ENCODE peak calls at places on chromosomes 11 and 22, in five cellular contexts. U is heart left ventricle; A is effector memory CD4-positive, alpha-beta T cell; D is upper lobe of right lung; L is spleen. W is an unnamed sample.

GRCh38 chr22:19111140-19111539 is 11.1 kb downstream of the DGCR2 start:
- DNase-seq in U (no peak), A (no peak), D (peak), L (no peak), W (no peak)

GRCh38 chr11:1732421-1733008 is 17.9 kb downstream of the IFITM10 start:
- DNase-seq in U (no peak), A (no peak), D (no peak), L (peak), W (no peak)

GRCh38 chr11:121198491-121198890 is 94.1 kb upstream of the SC5D start:
- DNase-seq in U (no peak), A (no peak), D (no peak), L (no peak), W (no peak)

GRCh38 chr11:11468919-11469318 is 115.9 kb upstream of the CSNK2A3 start:
- DNase-seq in U (no peak), A (no peak), D (no peak), L (no peak), W (no peak)

GRCh38 chr11:117946196-117946841 is 17.1 kb upstream of the TMPRSS13 start:
- DNase-seq in U (no peak), A (no peak), D (no peak), L (no peak), W (no peak)

GRCh38 chr11:72422414-72422813 is 11.9 kb downstream of the CLPB start:
- DNase-seq in U (no peak), A (no peak), D (no peak), L (no peak), W (no peak)

GRCh38 chr11:13023423-13023822 is 14.3 kb downstream of the RASSF10 start:
- DNase-seq in U (no peak), A (no peak), D (no peak), L (no peak), W (no peak)

GRCh38 chr11:132855516-132855915 is 676.8 kb downstream of the OPCML start:
- DNase-seq in U (no peak), A (no peak), D (no peak), L (no peak), W (no peak)

GRCh38 chr22:20239063-20239950 is 28.8 kb downstream of the RTN4R start:
- DNase-seq in U (peak), A (no peak), D (no peak), L (peak), W (no peak)

GRCh38 chr22:21447694-21448402 is 19.3 kb upstream of the TMEM191C start:
- DNase-seq in U (peak), A (no peak), D (peak), L (peak), W (peak)

GRCh38 chr22:33337524-33337923 is 279.3 kb upstream of the SYN3 start:
- DNase-seq in U (no peak), A (no peak), D (no peak), L (no peak), W (peak)

GRCh38 chr22:38727530-38728451 is 22.0 kb downstream of the GTPBP1 start:
- DNase-seq in U (peak), A (no peak), D (no peak), L (peak), W (no peak)

GRCh38 chr11:110728476-110728875 is 16.2 kb upstream of the ARHGAP20 start:
- DNase-seq in U (no peak), A (no peak), D (no peak), L (no peak), W (no peak)

GRCh38 chr11:109853156-109853776 is 239.9 kb upstream of the ZC3H12C start:
- DNase-seq in U (no peak), A (no peak), D (no peak), L (no peak), W (no peak)

GRCh38 chr22:43897751-43898261 is 6.0 kb upstream of the PNPLA5 start:
- DNase-seq in U (no peak), A (no peak), D (no peak), L (no peak), W (no peak)

GRCh38 chr11:68806931-68807844 is 34.5 kb downstream of the CPT1A start:
- DNase-seq in U (no peak), A (no peak), D (no peak), L (no peak), W (no peak)

GRCh38 chr22:23035557-23036277 is 34.6 kb upstream of the GNAZ start:
- DNase-seq in U (no peak), A (no peak), D (no peak), L (peak), W (no peak)

GRCh38 chr11:2507945-2508749 is 63.3 kb downstream of the KCNQ1 start:
- DNase-seq in U (peak), A (no peak), D (no peak), L (peak), W (no peak)

GRCh38 chr11:44051171-44051570 is 3.4 kb downstream of the ACCSL start:
- DNase-seq in U (no peak), A (no peak), D (no peak), L (no peak), W (no peak)

GRCh38 chr11:95831198-95831883 is 41.0 kb downstream of the CEP57 start:
- DNase-seq in U (no peak), A (no peak), D (no peak), L (no peak), W (no peak)

GRCh38 chr11:2178906-2179494 is 7.4 kb upstream of the TH start:
- DNase-seq in U (no peak), A (no peak), D (no peak), L (no peak), W (no peak)

GRCh38 chr22:32801436-32802290 is at the start of gene TIMP3:
- DNase-seq in U (peak), A (no peak), D (peak), L (peak), W (peak)

GRCh38 chr22:22684605-22685561 is 40.5 kb downstream of the GGTLC2 start:
- DNase-seq in U (no peak), A (no peak), D (no peak), L (peak), W (no peak)

GRCh38 chr11:1073261-1073724 is 1.4 kb upstream of the MUC2 start:
- DNase-seq in U (peak), A (no peak), D (peak), L (peak), W (peak)

GRCh38 chr11:72114570-72114969 is 2.1 kb upstream of the ANAPC15 start:
- DNase-seq in U (no peak), A (no peak), D (no peak), L (no peak), W (no peak)

GRCh38 chr22:30436196-30436595 is 10.6 kb downstream of the MTFP1 start:
- DNase-seq in U (no peak), A (no peak), D (no peak), L (no peak), W (no peak)

GRCh38 chr11:44793350-44794090 is 66.8 kb downstream of the TSPAN18 start:
- DNase-seq in U (peak), A (no peak), D (peak), L (peak), W (no peak)

GRCh38 chr11:130737866-130738431 is 178.3 kb downstream of the SNX19 start:
- DNase-seq in U (peak), A (no peak), D (no peak), L (peak), W (no peak)

GRCh38 chr22:38257170-38257569 is 15.6 kb downstream of the TMEM184B start:
- DNase-seq in U (no peak), A (no peak), D (no peak), L (no peak), W (no peak)

GRCh38 chr11:1770528-1770927 is 6.8 kb upstream of the CTSD start:
- DNase-seq in U (no peak), A (no peak), D (no peak), L (peak), W (no peak)

GRCh38 chr11:101126551-101127347 is 2.9 kb downstream of the PGR start:
- DNase-seq in U (peak), A (no peak), D (no peak), L (no peak), W (no peak)

GRCh38 chr11:60633645-60634044 is 65.8 kb upstream of the MS4A8 start:
- DNase-seq in U (no peak), A (no peak), D (no peak), L (no peak), W (no peak)

DNA sequence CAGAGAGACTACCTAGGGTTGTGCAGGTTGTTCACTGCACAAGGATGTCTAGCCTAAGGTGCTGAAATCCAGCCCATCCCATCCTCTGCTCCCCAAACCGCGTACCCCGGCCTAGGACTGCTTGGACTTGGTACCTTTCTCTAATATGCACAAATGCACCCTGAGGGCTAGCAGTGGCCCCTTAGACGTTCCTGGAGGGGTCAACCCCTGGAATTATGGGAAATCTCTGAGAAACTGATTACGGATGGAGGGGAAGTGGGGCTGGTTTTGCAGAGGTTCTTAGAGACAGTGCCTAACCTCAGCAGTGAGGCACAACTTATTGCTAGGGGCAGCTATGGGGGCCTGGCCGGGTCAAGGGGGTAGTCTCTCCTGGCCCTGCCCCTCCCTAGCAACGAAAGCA is 2.5 kb downstream of the C11orf68 start:
- DNase-seq in U (no peak), A (no peak), D (no peak), L (no peak), W (no peak)
- H3K4me3 ChIP-seq in U (no peak), A (no peak), D (no peak), L (no peak), W (no peak)

GRCh38 chr11:32225491-32226285 is 134.8 kb downstream of the RCN1 start:
- DNase-seq in U (no peak), A (no peak), D (no peak), L (no peak), W (no peak)
- H3K4me3 ChIP-seq in U (no peak), A (no peak), D (no peak), L (no peak), W (no peak)

GRCh38 chr11:111918390-111919256 is at the start of gene C11orf52:
- DNase-seq in U (no peak), A (no peak), D (peak), L (no peak), W (peak)
- H3K4me3 ChIP-seq in U (no peak), A (no peak), D (peak), L (no peak), W (peak)

GRCh38 chr11:119341222-119342022 is 739 bp upstream of the C1QTNF5 start:
- DNase-seq in U (no peak), A (no peak), D (no peak), L (peak), W (peak)
- H3K4me3 ChIP-seq in U (peak), A (no peak), D (peak), L (no peak), W (peak)

GRCh38 chr11:77081976-77082836 is 15.4 kb downstream of the CAPN5 start:
- DNase-seq in U (peak), A (no peak), D (peak), L (peak), W (peak)
- H3K4me3 ChIP-seq in U (no peak), A (no peak), D (no peak), L (no peak), W (no peak)

DNA sequence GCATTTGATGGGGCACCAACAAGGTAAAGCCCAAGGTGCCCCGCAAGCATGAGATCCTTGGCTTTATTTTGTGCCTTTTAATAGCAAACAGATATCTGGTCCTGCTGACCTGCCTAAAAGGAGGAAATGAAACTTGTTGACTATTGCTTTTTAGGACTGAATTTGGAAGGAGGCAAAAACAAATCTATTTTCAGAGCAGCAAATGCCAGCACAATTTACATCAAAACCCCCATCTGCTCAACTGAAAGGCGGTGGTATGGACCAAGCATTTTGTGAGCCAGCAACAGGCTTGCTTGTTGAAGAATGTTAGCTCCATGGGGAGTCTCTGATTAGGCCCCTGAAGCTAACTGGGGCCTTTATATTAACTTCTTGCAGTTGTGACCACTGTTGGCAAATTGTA is 192.6 kb upstream of the E2F8 start:
- DNase-seq in U (no peak), A (no peak), D (no peak), L (no peak), W (no peak)
- H3K4me3 ChIP-seq in U (no peak), A (no peak), D (no peak), L (no peak), W (no peak)

DNA sequence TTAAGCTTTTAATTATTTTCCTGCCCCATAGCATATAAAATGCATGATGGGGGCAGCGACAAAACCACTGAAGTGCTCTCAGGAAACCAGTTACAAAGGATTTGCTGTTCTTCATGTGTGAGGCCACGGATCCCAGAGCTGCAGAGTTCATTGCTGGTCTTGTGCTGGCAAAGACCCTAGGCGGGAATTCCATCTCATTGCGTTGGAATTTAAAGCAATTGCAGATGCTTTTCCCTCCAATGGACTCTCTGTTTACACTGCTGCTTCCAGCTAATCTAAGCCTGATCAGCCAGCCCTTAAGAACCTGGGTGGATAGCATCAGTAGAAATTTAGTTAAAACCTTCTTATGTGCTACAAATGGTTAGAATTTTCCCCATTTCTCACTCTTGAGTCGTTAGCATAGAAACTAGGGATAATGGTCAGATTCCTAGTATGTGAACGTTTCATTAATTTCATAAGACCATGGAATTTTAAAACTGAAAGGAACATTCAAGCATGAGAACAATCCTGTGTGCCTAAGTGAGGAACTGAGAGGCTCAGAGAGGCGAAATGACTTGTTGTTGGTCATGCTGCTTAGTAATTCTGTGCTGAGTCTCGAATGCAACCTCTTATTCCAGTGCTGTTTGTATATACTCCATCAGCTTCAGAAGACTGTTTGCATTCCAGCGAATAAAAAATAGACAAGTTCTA is 36.1 kb upstream of the ADSL start:
- DNase-seq in U (no peak), A (no peak), D (no peak), L (no peak), W (no peak)
- H3K4me3 ChIP-seq in U (no peak), A (no peak), D (no peak), L (no peak), W (no peak)

GRCh38 chr11:79786961-79787360 is 346.1 kb upstream of the TENM4 start:
- DNase-seq in U (no peak), A (no peak), D (no peak), L (no peak), W (no peak)

GRCh38 chr11:79783833-79784232 is 343.0 kb upstream of the TENM4 start:
- DNase-seq in U (no peak), A (no peak), D (no peak), L (no peak), W (no peak)
- H3K4me3 ChIP-seq in U (no peak), A (no peak), D (no peak), L (no peak), W (no peak)